ENCODE peak calls at places on chromosomes 4 and X, in six cellular contexts. Y, H, Z, J, S and O are unnamed samples.

GRCh38 chrX:151790421-151791160 is 56.0 kb downstream of the CNGA2 start:
- DNase-seq in Y (no peak), H (no peak), Z (no peak), J (no peak), S (no peak), O (no peak)

GRCh38 chr4:45063166-45063565 is 336.8 kb upstream of the GNPDA2 start:
- DNase-seq in Y (no peak), H (no peak), Z (no peak), J (no peak), S (no peak), O (no peak)

GRCh38 chrX:86141786-86142185 is 6.5 kb upstream of the DACH2 start:
- DNase-seq in Y (no peak), H (no peak), Z (no peak), J (no peak), S (no peak), O (no peak)

GRCh38 chr4:165726831-165727230 is 146.2 kb upstream of the TLL1 start:
- DNase-seq in Y (no peak), H (no peak), Z (no peak), J (no peak), S (no peak), O (no peak)

GRCh38 chr4:140233811-140234696 is 80.1 kb upstream of the MAML3 start:
- DNase-seq in Y (no peak), H (no peak), Z (peak; percentile 45), J (no peak), S (no peak), O (peak; percentile 53)

GRCh38 chr4:108372678-108373077 is 203.9 kb upstream of the LEF1 start:
- DNase-seq in Y (peak; percentile 68), H (peak; percentile 14), Z (no peak), J (no peak), S (no peak), O (no peak)

GRCh38 chr4:1347410-1347864 is 429 bp downstream of the UVSSA start:
- DNase-seq in Y (peak; percentile 55), H (peak; percentile 64), Z (peak; percentile 68), J (peak; percentile 64), S (peak; percentile 82), O (peak; percentile 31)

GRCh38 chr4:72302981-72303704 is 265.9 kb downstream of the ADAMTS3 start:
- DNase-seq in Y (peak; percentile 49), H (peak; percentile 37), Z (peak; percentile 66), J (peak; percentile 69), S (no peak), O (peak; percentile 32)

GRCh38 chr4:9996319-9997110 is 24.8 kb downstream of the SLC2A9 start:
- DNase-seq in Y (no peak), H (no peak), Z (peak; percentile 39), J (no peak), S (peak; percentile 79), O (no peak)

GRCh38 chr4:150867148-150867547 is 147.9 kb downstream of the LRBA start:
- DNase-seq in Y (peak; percentile 36), H (no peak), Z (peak; percentile 84), J (peak; percentile 87), S (no peak), O (peak; percentile 69)

GRCh38 chr4:177047851-177048174 is 255.1 kb upstream of the VEGFC start:
- DNase-seq in Y (no peak), H (no peak), Z (no peak), J (no peak), S (no peak), O (no peak)

GRCh38 chr4:172850838-172851237 is 317.8 kb upstream of the GALNT7 start:
- DNase-seq in Y (no peak), H (no peak), Z (peak; percentile 72), J (peak; percentile 78), S (no peak), O (peak; percentile 96)